ENCODE peak calls at places on chromosomes 13 and 19, in five cellular contexts. One of them, this sample, is unnamed.

GRCh38 chr13:53069800-53070199 is 41.2 kb downstream of the OLFM4 start:
- DNase-seq in PC-3: no peak
- DNase-seq in endodermal cell: no peak
- DNase-seq in A549: no peak
- DNase-seq in nephron progenitor cell: no peak
- DNase-seq in this sample: no peak

GRCh38 chr13:59247166-59247565 is 916.6 kb downstream of the DIAPH3 start:
- DNase-seq in A549: no peak
- DNase-seq in endodermal cell: no peak
- DNase-seq in PC-3: no peak
- DNase-seq in nephron progenitor cell: no peak
- DNase-seq in this sample: peak; percentile 35

GRCh38 chr13:79194272-79194671 is 211.8 kb downstream of the RBM26 start:
- DNase-seq in nephron progenitor cell: no peak
- DNase-seq in PC-3: no peak
- DNase-seq in endodermal cell: no peak
- DNase-seq in A549: no peak
- DNase-seq in this sample: no peak

GRCh38 chr13:56335775-56336174 is 804.9 kb upstream of the PRR20A start:
- DNase-seq in nephron progenitor cell: no peak
- DNase-seq in endodermal cell: no peak
- DNase-seq in A549: no peak
- DNase-seq in PC-3: no peak
- DNase-seq in this sample: no peak

GRCh38 chr19:47273313-47274070 is 1.2 kb upstream of the INAFM1 start:
- DNase-seq in PC-3: peak; percentile 79
- DNase-seq in nephron progenitor cell: peak; percentile 89
- DNase-seq in A549: peak; percentile 96
- DNase-seq in endodermal cell: peak; percentile 98
- DNase-seq in this sample: peak; percentile 89

GRCh38 chr13:46606915-46607413 is 54.0 kb downstream of the LRCH1 start:
- DNase-seq in endodermal cell: no peak
- DNase-seq in PC-3: no peak
- DNase-seq in nephron progenitor cell: no peak
- DNase-seq in A549: no peak
- DNase-seq in this sample: no peak

GRCh38 chr19:55432355-55432959 is 10.6 kb downstream of the SHISA7 start:
- DNase-seq in endodermal cell: peak; percentile 23
- DNase-seq in A549: no peak
- DNase-seq in PC-3: no peak
- DNase-seq in nephron progenitor cell: no peak
- DNase-seq in this sample: no peak

GRCh38 chr19:41694831-41695635 is 7.0 kb upstream of the CEACAM7 start:
- DNase-seq in PC-3: no peak
- DNase-seq in A549: no peak
- DNase-seq in nephron progenitor cell: no peak
- DNase-seq in endodermal cell: no peak
- DNase-seq in this sample: no peak

GRCh38 chr13:32267836-32268439 is 47.2 kb downstream of the ZAR1L start:
- DNase-seq in PC-3: peak; percentile 65
- DNase-seq in nephron progenitor cell: no peak
- DNase-seq in A549: no peak
- DNase-seq in endodermal cell: peak; percentile 93
- DNase-seq in this sample: peak; percentile 60

DNA sequence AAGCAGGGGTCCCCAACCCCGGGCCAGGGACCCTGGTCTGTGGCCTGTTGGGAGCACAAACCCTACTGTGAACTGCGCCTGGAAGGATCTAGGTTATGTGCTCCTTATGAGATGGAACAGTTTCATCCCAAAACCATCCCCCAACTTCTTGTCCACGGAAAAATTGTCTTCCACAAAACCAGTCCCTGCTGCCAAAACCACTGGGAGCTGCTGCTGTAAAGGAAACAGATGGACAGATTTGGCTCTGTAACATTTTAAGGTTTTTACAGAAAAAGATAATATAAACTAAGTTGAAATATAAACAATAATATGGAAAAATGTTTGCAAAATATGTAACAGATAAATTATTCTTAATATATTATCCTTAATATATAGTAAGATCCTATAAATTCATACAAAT is 73.7 kb downstream of the COG6 start:
- DNase-seq in endodermal cell: no peak
- DNase-seq in A549: no peak
- DNase-seq in PC-3: no peak
- DNase-seq in nephron progenitor cell: no peak
- DNase-seq in this sample: no peak
- TF ChIP-seq CTCF in endodermal cell: no peak
- TF ChIP-seq CTCF in A549: no peak
- TF ChIP-seq CTCF in PC-3: no peak
- TF ChIP-seq CTCF in nephron progenitor cell: no peak
- TF ChIP-seq CTCF in this sample: no peak

DNA sequence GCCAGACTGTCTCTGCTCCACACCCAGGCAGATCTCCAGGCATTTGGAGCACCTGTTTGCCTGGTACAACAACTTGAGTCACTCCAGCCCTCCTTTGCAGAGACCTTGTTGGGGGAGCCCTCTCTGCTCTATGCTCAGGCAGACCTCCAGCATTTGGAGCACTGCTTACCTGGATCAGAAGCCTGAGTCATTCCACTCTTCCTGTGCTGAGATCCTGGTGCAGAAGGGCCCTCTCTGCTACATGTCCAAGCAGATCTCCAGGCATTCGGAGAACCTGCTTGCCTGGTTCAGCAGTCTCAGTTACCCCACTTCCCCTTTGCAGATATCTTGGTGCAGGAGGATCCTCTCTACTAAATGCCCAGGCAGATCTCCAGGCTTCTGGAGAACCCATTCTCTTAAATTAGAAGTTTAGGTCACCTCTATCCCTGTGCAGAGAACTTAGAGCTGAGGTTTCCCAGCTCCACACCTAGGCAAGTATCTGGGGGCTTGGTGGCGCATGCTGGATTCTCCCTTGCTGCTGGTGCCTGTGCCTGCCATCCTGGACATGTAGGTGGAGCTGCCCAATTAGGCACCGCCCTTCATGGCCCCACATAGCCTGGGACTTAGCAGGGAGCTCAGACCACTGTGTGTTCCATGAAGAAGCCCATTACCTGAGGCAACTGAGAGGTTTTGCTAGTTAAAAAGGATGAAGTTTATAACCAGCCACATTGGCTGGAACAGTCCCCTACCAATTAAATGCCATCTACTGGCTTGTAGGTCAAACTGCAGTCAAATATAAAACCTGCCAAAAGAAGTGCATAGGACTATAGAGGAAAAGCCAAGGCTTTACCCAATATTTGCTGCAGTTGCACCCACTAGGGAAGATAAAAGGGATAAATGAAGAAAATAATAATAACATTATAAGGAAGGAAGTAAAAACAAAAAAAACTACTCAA is 97.6 kb upstream of the SLITRK6 start:
- DNase-seq in nephron progenitor cell: no peak
- DNase-seq in endodermal cell: peak; percentile 61
- DNase-seq in A549: no peak
- DNase-seq in PC-3: peak; percentile 34
- DNase-seq in this sample: no peak
- TF ChIP-seq CTCF in nephron progenitor cell: peak; percentile 22
- TF ChIP-seq CTCF in endodermal cell: peak; percentile 70
- TF ChIP-seq CTCF in A549: no peak
- TF ChIP-seq CTCF in PC-3: peak; percentile 44
- TF ChIP-seq CTCF in this sample: no peak

DNA sequence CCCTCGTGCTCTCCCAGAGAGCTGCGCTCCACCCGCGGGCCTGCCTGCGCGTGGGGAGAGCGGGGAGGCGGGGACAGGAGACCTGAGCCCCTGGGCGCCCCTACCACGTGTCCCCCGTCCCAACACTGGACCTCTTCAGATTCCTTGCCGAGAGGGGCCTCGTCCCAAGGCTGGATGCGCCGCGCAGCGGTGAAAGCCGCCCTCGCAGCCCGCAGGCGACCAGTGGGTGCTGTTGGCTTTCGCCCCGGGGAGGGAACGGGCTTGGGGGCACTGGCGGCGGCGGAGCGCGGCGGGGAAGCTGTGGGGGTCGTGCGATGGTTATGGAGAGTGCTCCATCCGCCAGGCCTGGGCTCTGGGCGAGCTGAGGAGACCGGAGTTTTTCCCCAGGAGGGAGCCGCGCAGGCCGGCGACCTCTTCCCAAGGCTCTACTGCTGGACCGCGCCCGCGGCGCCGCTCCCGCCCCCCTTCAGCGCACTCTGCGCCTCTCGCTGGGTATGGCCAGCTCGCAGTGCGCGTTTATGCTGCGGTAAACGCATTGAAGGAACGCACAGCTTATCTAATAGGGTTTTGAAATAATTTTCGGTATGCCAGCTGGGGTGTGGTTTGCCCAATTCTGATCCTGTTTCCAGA is 17.2 kb upstream of the RNF17 start:
- DNase-seq in PC-3: no peak
- DNase-seq in endodermal cell: peak; percentile 89
- DNase-seq in nephron progenitor cell: peak; percentile 70
- DNase-seq in A549: peak; percentile 17
- DNase-seq in this sample: no peak
- TF ChIP-seq CTCF in PC-3: no peak
- TF ChIP-seq CTCF in endodermal cell: peak; percentile 75
- TF ChIP-seq CTCF in nephron progenitor cell: peak; percentile 38
- TF ChIP-seq CTCF in A549: no peak
- TF ChIP-seq CTCF in this sample: no peak

DNA sequence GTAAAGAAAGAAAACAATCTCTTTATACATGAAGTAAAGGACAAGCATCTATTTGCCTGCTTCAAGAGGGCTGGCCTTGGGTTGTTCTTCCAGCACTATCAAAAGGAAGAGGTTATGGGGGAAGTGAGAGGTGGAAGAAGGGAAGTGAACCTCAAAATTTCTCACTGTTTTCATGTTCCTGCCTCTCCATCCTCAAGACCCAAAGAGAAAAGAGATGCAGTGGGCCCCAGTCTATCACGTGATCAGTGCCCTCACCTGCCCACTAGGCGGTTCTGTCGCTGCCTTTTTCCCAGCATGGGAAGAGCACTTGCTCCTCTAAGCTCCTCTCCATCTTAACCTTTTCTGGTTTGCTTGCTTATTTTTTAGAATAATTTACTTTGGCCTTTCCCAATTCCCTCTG is 6.2 kb upstream of the USP12 start:
- DNase-seq in endodermal cell: peak; percentile 85
- DNase-seq in PC-3: no peak
- DNase-seq in A549: no peak
- DNase-seq in nephron progenitor cell: no peak
- DNase-seq in this sample: no peak
- TF ChIP-seq CTCF in endodermal cell: peak; percentile 73
- TF ChIP-seq CTCF in PC-3: peak; percentile 42
- TF ChIP-seq CTCF in A549: no peak
- TF ChIP-seq CTCF in nephron progenitor cell: no peak
- TF ChIP-seq CTCF in this sample: no peak

DNA sequence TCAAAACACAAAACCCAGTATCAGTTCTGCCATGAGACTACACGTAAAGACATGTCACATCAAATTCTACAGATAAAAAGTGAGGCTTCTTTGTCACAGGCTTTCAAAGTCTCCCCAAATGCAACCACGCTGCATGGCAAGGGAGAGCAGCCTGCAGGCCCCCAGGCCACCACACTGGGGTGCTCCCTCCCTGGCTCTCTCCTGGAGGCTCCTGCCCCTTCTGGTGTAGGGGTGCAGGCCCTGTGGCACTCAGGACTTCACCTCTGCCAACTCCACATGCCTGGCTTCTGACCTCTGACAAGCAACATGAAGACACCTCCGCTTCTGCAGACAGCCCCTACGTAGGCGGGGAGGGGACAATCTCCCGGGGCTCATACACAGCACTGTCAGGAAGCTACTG is 14.3 kb downstream of the AKAP8 start:
- DNase-seq in PC-3: no peak
- DNase-seq in A549: no peak
- DNase-seq in nephron progenitor cell: no peak
- DNase-seq in endodermal cell: no peak
- DNase-seq in this sample: no peak
- TF ChIP-seq CTCF in PC-3: no peak
- TF ChIP-seq CTCF in A549: no peak
- TF ChIP-seq CTCF in nephron progenitor cell: no peak
- TF ChIP-seq CTCF in endodermal cell: no peak
- TF ChIP-seq CTCF in this sample: no peak

This sample was measured in MCF 10A.